ENCODE peak calls at places on chromosomes 4 and X, in seven cellular contexts. Z is K562, T is adrenal gland, H is right lobe of liver, I is IMR-90, F is HCT116, M is NB4. C is an unnamed sample.

GRCh38 chr4:182863501-182863900 is 53.7 kb downstream of the DCTD start:
- DNase-seq in Z (no peak), T (no peak), H (no peak), I (no peak), F (no peak), M (no peak), C (no peak)

GRCh38 chr4:73661646-73662119 is 41.4 kb upstream of the RASSF6 start:
- DNase-seq in Z (peak), T (no peak), H (no peak), I (peak), F (no peak), M (no peak), C (no peak)

GRCh38 chr4:86970447-86971354 is 35.9 kb downstream of the AFF1 start:
- DNase-seq in Z (no peak), T (no peak), H (no peak), I (no peak), F (no peak), M (no peak), C (no peak)

GRCh38 chr4:16608123-16608522 is 290.3 kb downstream of the LDB2 start:
- DNase-seq in Z (no peak), T (no peak), H (no peak), I (peak), F (no peak), M (no peak), C (no peak)

GRCh38 chrX:18946157-18946556 is 37.8 kb downstream of the PHKA2 start:
- DNase-seq in Z (no peak), T (no peak), H (no peak), I (peak), F (no peak), M (no peak), C (no peak)

GRCh38 chr4:60805500-60806313 is 394.4 kb upstream of the ADGRL3 start:
- DNase-seq in Z (peak), T (no peak), H (no peak), I (peak), F (no peak), M (peak), C (no peak)

GRCh38 chrX:48998391-48998790 is 3.7 kb downstream of the GRIPAP1 start:
- DNase-seq in Z (no peak), T (no peak), H (no peak), I (no peak), F (no peak), M (peak), C (no peak)

GRCh38 chr4:186727149-186727976 is 3.7 kb upstream of the FAT1 start:
- DNase-seq in Z (no peak), T (no peak), H (no peak), I (peak), F (no peak), M (no peak), C (no peak)

GRCh38 chr4:16505726-16506125 is 279.5 kb upstream of the TAPT1 start:
- DNase-seq in Z (no peak), T (no peak), H (no peak), I (peak), F (no peak), M (peak), C (no peak)

GRCh38 chr4:2484993-2485392 is 16.1 kb downstream of the RNF4 start:
- DNase-seq in Z (no peak), T (peak), H (peak), I (no peak), F (no peak), M (peak), C (peak)

GRCh38 chrX:133985164-133986007 is at the start of gene GPC3:
- DNase-seq in Z (peak), T (no peak), H (peak), I (peak), F (no peak), M (no peak), C (no peak)

GRCh38 chr4:7793186-7793585 is 146.5 kb downstream of the AFAP1 start:
- DNase-seq in Z (no peak), T (no peak), H (no peak), I (no peak), F (no peak), M (no peak), C (no peak)

GRCh38 chrX:111244238-111244750 is 26.0 kb downstream of the CAPN6 start:
- DNase-seq in Z (peak), T (no peak), H (no peak), I (peak), F (peak), M (peak), C (no peak)

GRCh38 chr4:26721685-26722084 is 137.8 kb downstream of the TBC1D19 start:
- DNase-seq in Z (no peak), T (no peak), H (no peak), I (no peak), F (no peak), M (no peak), C (no peak)

GRCh38 chr4:48924416-48924815 is 17.8 kb upstream of the OCIAD2 start:
- DNase-seq in Z (no peak), T (no peak), H (no peak), I (no peak), F (no peak), M (no peak), C (no peak)

GRCh38 chrX:16487620-16488380 is 162.2 kb upstream of the S100G start:
- DNase-seq in Z (no peak), T (no peak), H (no peak), I (peak), F (no peak), M (no peak), C (no peak)

GRCh38 chrX:108298165-108298602 is 140.0 kb downstream of the COL4A6 start:
- DNase-seq in Z (no peak), T (no peak), H (peak), I (no peak), F (no peak), M (no peak), C (no peak)
- TF ChIP-seq POLR2A in Z (no peak), T (no peak), H (no peak), I (no peak), F (no peak), M (no peak), C (no peak)

DNA sequence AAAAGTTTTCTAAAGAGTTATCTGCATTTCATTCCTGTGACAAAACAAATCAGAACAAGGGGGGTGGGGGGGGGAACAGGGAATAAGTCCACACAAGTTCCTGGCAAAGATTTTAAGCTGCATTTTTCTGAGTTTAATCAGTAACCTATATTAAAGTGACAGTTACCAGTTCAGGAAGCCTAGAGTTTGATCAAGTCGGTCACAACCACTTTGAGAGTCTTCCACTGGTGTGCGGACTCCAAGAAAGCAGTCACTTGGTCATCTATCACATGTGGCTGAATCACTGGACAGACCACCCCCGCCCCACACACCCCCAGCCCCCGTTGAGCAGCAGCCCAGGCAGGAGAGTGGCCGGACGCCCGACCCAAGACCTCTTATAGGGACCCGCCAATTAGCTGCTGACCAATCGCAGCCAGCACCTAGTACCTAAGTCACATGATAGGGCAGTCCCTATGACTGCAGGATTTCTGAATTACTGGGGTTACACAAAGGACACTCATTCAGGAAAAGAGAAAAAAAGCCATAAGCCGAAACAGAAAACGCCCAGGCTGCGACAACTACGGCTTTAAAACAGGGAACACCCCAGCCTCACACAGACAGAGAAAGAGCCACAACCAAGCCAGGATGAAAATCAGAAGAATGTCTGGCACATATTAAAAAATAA is 569.4 kb upstream of the DIPK2B start:
- DNase-seq in Z (peak), T (peak), H (peak), I (peak), F (no peak), M (peak), C (peak)
- TF ChIP-seq POLR2A in Z (no peak), T (no peak), H (peak), I (peak), F (no peak), M (peak), C (no peak)

GRCh38 chrX:152958524-152959465 is 35.1 kb downstream of the PNMA5 start:
- DNase-seq in Z (peak), T (peak), H (peak), I (peak), F (peak), M (peak), C (peak)
- TF ChIP-seq POLR2A in Z (peak), T (no peak), H (no peak), I (no peak), F (no peak), M (no peak), C (no peak)

GRCh38 chr4:122796801-122797404 is 29.7 kb upstream of the FGF2 start:
- DNase-seq in Z (peak), T (no peak), H (no peak), I (peak), F (no peak), M (no peak), C (no peak)
- TF ChIP-seq POLR2A in Z (no peak), T (no peak), H (no peak), I (no peak), F (no peak), M (no peak), C (no peak)